ENCODE peak calls at places on chromosomes 6 and 20, in nine cellular contexts. One of them, this sample, is unnamed.
A peak's percentile ranks its signal among the peaks of the same experiment; 100 is the strongest.

GRCh38 chr6:136249336-136249735 is 775 bp downstream of the MTFR2 start:
- DNase-seq in effector memory CD4-positive, alpha-beta T cell: no peak
- DNase-seq in adrenal gland: no peak
- DNase-seq in mesenchymal stem cell: peak; percentile 29
- DNase-seq in hepatocyte: no peak
- DNase-seq in neural progenitor cell: peak; percentile 44
- DNase-seq in CD4-positive, alpha-beta memory T cell: no peak
- DNase-seq in GM23248: peak; percentile 33
- DNase-seq in heart left ventricle: no peak
- DNase-seq in this sample: no peak

GRCh38 chr6:145904391-145904790 is 59.8 kb downstream of the SHPRH start:
- DNase-seq in effector memory CD4-positive, alpha-beta T cell: no peak
- DNase-seq in adrenal gland: no peak
- DNase-seq in mesenchymal stem cell: no peak
- DNase-seq in hepatocyte: no peak
- DNase-seq in neural progenitor cell: no peak
- DNase-seq in CD4-positive, alpha-beta memory T cell: no peak
- DNase-seq in GM23248: no peak
- DNase-seq in heart left ventricle: no peak
- DNase-seq in this sample: no peak

GRCh38 chr6:155521719-155522118 is 66.1 kb upstream of the NOX3 start:
- DNase-seq in effector memory CD4-positive, alpha-beta T cell: no peak
- DNase-seq in adrenal gland: no peak
- DNase-seq in mesenchymal stem cell: peak; percentile 42
- DNase-seq in hepatocyte: no peak
- DNase-seq in neural progenitor cell: no peak
- DNase-seq in CD4-positive, alpha-beta memory T cell: no peak
- DNase-seq in GM23248: peak; percentile 80
- DNase-seq in heart left ventricle: no peak
- DNase-seq in this sample: no peak

GRCh38 chr20:47886454-47887041 is 101.3 kb upstream of the SULF2 start:
- DNase-seq in effector memory CD4-positive, alpha-beta T cell: no peak
- DNase-seq in adrenal gland: no peak
- DNase-seq in mesenchymal stem cell: no peak
- DNase-seq in hepatocyte: no peak
- DNase-seq in neural progenitor cell: no peak
- DNase-seq in CD4-positive, alpha-beta memory T cell: no peak
- DNase-seq in GM23248: no peak
- DNase-seq in heart left ventricle: no peak
- DNase-seq in this sample: no peak

GRCh38 chr6:96823743-96824142 is 13.5 kb downstream of the GPR63 start:
- DNase-seq in effector memory CD4-positive, alpha-beta T cell: no peak
- DNase-seq in adrenal gland: no peak
- DNase-seq in mesenchymal stem cell: no peak
- DNase-seq in hepatocyte: no peak
- DNase-seq in neural progenitor cell: no peak
- DNase-seq in CD4-positive, alpha-beta memory T cell: no peak
- DNase-seq in GM23248: no peak
- DNase-seq in heart left ventricle: no peak
- DNase-seq in this sample: no peak

GRCh38 chr6:84967389-84967788 is 203.0 kb upstream of the TBX18 start:
- DNase-seq in effector memory CD4-positive, alpha-beta T cell: no peak
- DNase-seq in adrenal gland: peak; percentile 17
- DNase-seq in mesenchymal stem cell: peak; percentile 19
- DNase-seq in hepatocyte: peak; percentile 55
- DNase-seq in neural progenitor cell: peak; percentile 81
- DNase-seq in CD4-positive, alpha-beta memory T cell: no peak
- DNase-seq in GM23248: peak; percentile 70
- DNase-seq in heart left ventricle: no peak
- DNase-seq in this sample: no peak

GRCh38 chr6:124676033-124676432 is 286.2 kb upstream of the RNF217 start:
- DNase-seq in effector memory CD4-positive, alpha-beta T cell: no peak
- DNase-seq in adrenal gland: no peak
- DNase-seq in mesenchymal stem cell: peak; percentile 66
- DNase-seq in hepatocyte: no peak
- DNase-seq in neural progenitor cell: no peak
- DNase-seq in CD4-positive, alpha-beta memory T cell: no peak
- DNase-seq in GM23248: peak; percentile 37
- DNase-seq in heart left ventricle: no peak
- DNase-seq in this sample: no peak

GRCh38 chr6:151765444-151765886 is 42.0 kb upstream of the ESR1 start:
- DNase-seq in effector memory CD4-positive, alpha-beta T cell: peak; percentile 2
- DNase-seq in adrenal gland: peak; percentile 69
- DNase-seq in mesenchymal stem cell: peak; percentile 71
- DNase-seq in hepatocyte: peak; percentile 77
- DNase-seq in neural progenitor cell: peak; percentile 66
- DNase-seq in CD4-positive, alpha-beta memory T cell: peak; percentile 39
- DNase-seq in GM23248: peak; percentile 90
- DNase-seq in heart left ventricle: peak; percentile 27
- DNase-seq in this sample: no peak

GRCh38 chr6:35703554-35703953 is 14.8 kb upstream of the FKBP5 start:
- DNase-seq in effector memory CD4-positive, alpha-beta T cell: no peak
- DNase-seq in adrenal gland: no peak
- DNase-seq in mesenchymal stem cell: no peak
- DNase-seq in hepatocyte: no peak
- DNase-seq in neural progenitor cell: no peak
- DNase-seq in CD4-positive, alpha-beta memory T cell: no peak
- DNase-seq in GM23248: no peak
- DNase-seq in heart left ventricle: no peak
- DNase-seq in this sample: no peak

GRCh38 chr20:36975085-36975829 is 23.7 kb upstream of the SAMHD1 start:
- DNase-seq in effector memory CD4-positive, alpha-beta T cell: peak; percentile 58
- DNase-seq in adrenal gland: no peak
- DNase-seq in mesenchymal stem cell: no peak
- DNase-seq in hepatocyte: no peak
- DNase-seq in neural progenitor cell: no peak
- DNase-seq in CD4-positive, alpha-beta memory T cell: peak; percentile 87
- DNase-seq in GM23248: no peak
- DNase-seq in heart left ventricle: no peak
- DNase-seq in this sample: no peak

GRCh38 chr6:132060591-132060990 is 109.4 kb upstream of the CCN2 start:
- DNase-seq in effector memory CD4-positive, alpha-beta T cell: no peak
- DNase-seq in adrenal gland: no peak
- DNase-seq in mesenchymal stem cell: peak; percentile 72
- DNase-seq in hepatocyte: peak; percentile 63
- DNase-seq in neural progenitor cell: no peak
- DNase-seq in CD4-positive, alpha-beta memory T cell: no peak
- DNase-seq in GM23248: peak; percentile 87
- DNase-seq in heart left ventricle: no peak
- DNase-seq in this sample: no peak

GRCh38 chr6:125117818-125118217 is 35.8 kb upstream of the TPD52L1 start:
- DNase-seq in effector memory CD4-positive, alpha-beta T cell: no peak
- DNase-seq in adrenal gland: no peak
- DNase-seq in mesenchymal stem cell: no peak
- DNase-seq in hepatocyte: no peak
- DNase-seq in neural progenitor cell: no peak
- DNase-seq in CD4-positive, alpha-beta memory T cell: no peak
- DNase-seq in GM23248: peak; percentile 42
- DNase-seq in heart left ventricle: no peak
- DNase-seq in this sample: no peak

GRCh38 chr6:16251706-16252105 is 13.3 kb downstream of the GMPR start:
- DNase-seq in effector memory CD4-positive, alpha-beta T cell: no peak
- DNase-seq in adrenal gland: no peak
- DNase-seq in mesenchymal stem cell: no peak
- DNase-seq in hepatocyte: no peak
- DNase-seq in neural progenitor cell: no peak
- DNase-seq in CD4-positive, alpha-beta memory T cell: no peak
- DNase-seq in GM23248: no peak
- DNase-seq in heart left ventricle: no peak
- DNase-seq in this sample: no peak

GRCh38 chr6:160027076-160027475 is 58.2 kb downstream of the IGF2R start:
- DNase-seq in effector memory CD4-positive, alpha-beta T cell: no peak
- DNase-seq in adrenal gland: no peak
- DNase-seq in mesenchymal stem cell: no peak
- DNase-seq in hepatocyte: no peak
- DNase-seq in neural progenitor cell: no peak
- DNase-seq in CD4-positive, alpha-beta memory T cell: no peak
- DNase-seq in GM23248: no peak
- DNase-seq in heart left ventricle: no peak
- DNase-seq in this sample: no peak

GRCh38 chr20:60037120-60037499 is 78.9 kb downstream of the CDH26 start:
- DNase-seq in effector memory CD4-positive, alpha-beta T cell: no peak
- DNase-seq in adrenal gland: no peak
- DNase-seq in mesenchymal stem cell: peak; percentile 13
- DNase-seq in hepatocyte: no peak
- DNase-seq in neural progenitor cell: no peak
- DNase-seq in CD4-positive, alpha-beta memory T cell: no peak
- DNase-seq in GM23248: peak; percentile 67
- DNase-seq in heart left ventricle: no peak
- DNase-seq in this sample: no peak

GRCh38 chr20:50916257-50916656 is 15.0 kb downstream of the ADNP start:
- DNase-seq in effector memory CD4-positive, alpha-beta T cell: no peak
- DNase-seq in adrenal gland: no peak
- DNase-seq in mesenchymal stem cell: peak; percentile 88
- DNase-seq in hepatocyte: peak; percentile 88
- DNase-seq in neural progenitor cell: no peak
- DNase-seq in CD4-positive, alpha-beta memory T cell: no peak
- DNase-seq in GM23248: peak; percentile 59
- DNase-seq in heart left ventricle: no peak
- DNase-seq in this sample: no peak

GRCh38 chr6:133854167-133854632 is 34.7 kb upstream of the TCF21 start:
- DNase-seq in effector memory CD4-positive, alpha-beta T cell: no peak
- DNase-seq in adrenal gland: no peak
- DNase-seq in mesenchymal stem cell: no peak
- DNase-seq in hepatocyte: no peak
- DNase-seq in neural progenitor cell: peak; percentile 49
- DNase-seq in CD4-positive, alpha-beta memory T cell: no peak
- DNase-seq in GM23248: no peak
- DNase-seq in heart left ventricle: no peak
- DNase-seq in this sample: no peak

GRCh38 chr6:5175195-5175594 is 85.6 kb downstream of the LYRM4 start:
- DNase-seq in effector memory CD4-positive, alpha-beta T cell: no peak
- DNase-seq in adrenal gland: no peak
- DNase-seq in mesenchymal stem cell: no peak
- DNase-seq in hepatocyte: no peak
- DNase-seq in neural progenitor cell: peak; percentile 71
- DNase-seq in CD4-positive, alpha-beta memory T cell: no peak
- DNase-seq in GM23248: peak; percentile 24
- DNase-seq in heart left ventricle: no peak
- DNase-seq in this sample: no peak

GRCh38 chr6:116220172-116220571 is 33.7 kb downstream of the TSPYL4 start:
- DNase-seq in effector memory CD4-positive, alpha-beta T cell: no peak
- DNase-seq in adrenal gland: no peak
- DNase-seq in mesenchymal stem cell: peak; percentile 54
- DNase-seq in hepatocyte: no peak
- DNase-seq in neural progenitor cell: no peak
- DNase-seq in CD4-positive, alpha-beta memory T cell: no peak
- DNase-seq in GM23248: peak; percentile 16
- DNase-seq in heart left ventricle: peak; percentile 64
- DNase-seq in this sample: no peak

GRCh38 chr6:31948753-31949413 is 3.0 kb downstream of the CFB start:
- DNase-seq in effector memory CD4-positive, alpha-beta T cell: no peak
- DNase-seq in adrenal gland: no peak
- DNase-seq in mesenchymal stem cell: no peak
- DNase-seq in hepatocyte: no peak
- DNase-seq in neural progenitor cell: no peak
- DNase-seq in CD4-positive, alpha-beta memory T cell: no peak
- DNase-seq in GM23248: peak; percentile 71
- DNase-seq in heart left ventricle: no peak
- DNase-seq in this sample: peak; percentile 51

GRCh38 chr6:90140683-90141082 is 156.0 kb downstream of the BACH2 start:
- DNase-seq in effector memory CD4-positive, alpha-beta T cell: no peak
- DNase-seq in adrenal gland: no peak
- DNase-seq in mesenchymal stem cell: no peak
- DNase-seq in hepatocyte: no peak
- DNase-seq in neural progenitor cell: no peak
- DNase-seq in CD4-positive, alpha-beta memory T cell: no peak
- DNase-seq in GM23248: no peak
- DNase-seq in heart left ventricle: no peak
- DNase-seq in this sample: no peak

GRCh38 chr20:58692579-58693225 is at the start of gene NPEPL1:
- DNase-seq in effector memory CD4-positive, alpha-beta T cell: peak; percentile 57
- DNase-seq in adrenal gland: peak; percentile 80
- DNase-seq in mesenchymal stem cell: peak; percentile 68
- DNase-seq in hepatocyte: peak; percentile 91
- DNase-seq in neural progenitor cell: peak; percentile 90
- DNase-seq in CD4-positive, alpha-beta memory T cell: peak; percentile 65
- DNase-seq in GM23248: peak; percentile 94
- DNase-seq in heart left ventricle: peak; percentile 80
- DNase-seq in this sample: peak; percentile 95

GRCh38 chr20:32036716-32037355 is 15.2 kb upstream of the HCK start:
- DNase-seq in effector memory CD4-positive, alpha-beta T cell: no peak
- DNase-seq in adrenal gland: no peak
- DNase-seq in mesenchymal stem cell: peak; percentile 16
- DNase-seq in hepatocyte: no peak
- DNase-seq in neural progenitor cell: no peak
- DNase-seq in CD4-positive, alpha-beta memory T cell: no peak
- DNase-seq in GM23248: peak; percentile 58
- DNase-seq in heart left ventricle: no peak
- DNase-seq in this sample: no peak

GRCh38 chr6:33621396-33622388 is 570 bp downstream of the ITPR3 start:
- DNase-seq in effector memory CD4-positive, alpha-beta T cell: peak; percentile 25
- DNase-seq in adrenal gland: no peak
- DNase-seq in mesenchymal stem cell: peak; percentile 28
- DNase-seq in hepatocyte: peak; percentile 60
- DNase-seq in neural progenitor cell: peak; percentile 61
- DNase-seq in CD4-positive, alpha-beta memory T cell: peak; percentile 33
- DNase-seq in GM23248: peak; percentile 56
- DNase-seq in heart left ventricle: peak; percentile 56
- DNase-seq in this sample: peak; percentile 86
- H3K27ac ChIP-seq in effector memory CD4-positive, alpha-beta T cell: peak overlapping the region; percentile 90
- H3K27ac ChIP-seq in adrenal gland: peak overlapping the region; percentile 84
- H3K27ac ChIP-seq in mesenchymal stem cell: no peak overlapping the region
- H3K27ac ChIP-seq in hepatocyte: peak overlapping the region; percentile 95
- H3K27ac ChIP-seq in neural progenitor cell: no peak overlapping the region
- H3K27ac ChIP-seq in CD4-positive, alpha-beta memory T cell: peak overlapping the region; percentile 92
- H3K27ac ChIP-seq in GM23248: peak overlapping the region; percentile 36
- H3K27ac ChIP-seq in heart left ventricle: peak overlapping the region; percentile 90
- H3K27ac ChIP-seq in this sample: peak overlapping the region; percentile 93

GRCh38 chr6:7087491-7087979 is 20.2 kb upstream of the RREB1 start:
- DNase-seq in effector memory CD4-positive, alpha-beta T cell: no peak
- DNase-seq in adrenal gland: no peak
- DNase-seq in mesenchymal stem cell: no peak
- DNase-seq in hepatocyte: peak; percentile 75
- DNase-seq in neural progenitor cell: no peak
- DNase-seq in CD4-positive, alpha-beta memory T cell: no peak
- DNase-seq in GM23248: no peak
- DNase-seq in heart left ventricle: no peak
- DNase-seq in this sample: no peak
- H3K4me3 ChIP-seq in effector memory CD4-positive, alpha-beta T cell: peak overlapping the region; percentile 41
- H3K4me3 ChIP-seq in adrenal gland: no peak overlapping the region
- H3K4me3 ChIP-seq in mesenchymal stem cell: peak overlapping the region; percentile 74
- H3K4me3 ChIP-seq in hepatocyte: no peak overlapping the region
- H3K4me3 ChIP-seq in neural progenitor cell: no peak overlapping the region
- H3K4me3 ChIP-seq in CD4-positive, alpha-beta memory T cell: peak overlapping the region; percentile 44
- H3K4me3 ChIP-seq in GM23248: peak overlapping the region; percentile 77
- H3K4me3 ChIP-seq in heart left ventricle: peak overlapping the region; percentile 43
- H3K4me3 ChIP-seq in this sample: peak overlapping the region; percentile 32

GRCh38 chr6:128513878-128514277 is 6.5 kb downstream of the PTPRK start:
- DNase-seq in effector memory CD4-positive, alpha-beta T cell: no peak
- DNase-seq in adrenal gland: no peak
- DNase-seq in mesenchymal stem cell: no peak
- DNase-seq in hepatocyte: no peak
- DNase-seq in neural progenitor cell: no peak
- DNase-seq in CD4-positive, alpha-beta memory T cell: no peak
- DNase-seq in GM23248: no peak
- DNase-seq in heart left ventricle: no peak
- DNase-seq in this sample: no peak
- H3K27ac ChIP-seq in effector memory CD4-positive, alpha-beta T cell: no peak overlapping the region
- H3K27ac ChIP-seq in adrenal gland: no peak overlapping the region
- H3K27ac ChIP-seq in mesenchymal stem cell: no peak overlapping the region
- H3K27ac ChIP-seq in hepatocyte: no peak overlapping the region
- H3K27ac ChIP-seq in neural progenitor cell: no peak overlapping the region
- H3K27ac ChIP-seq in CD4-positive, alpha-beta memory T cell: no peak overlapping the region
- H3K27ac ChIP-seq in GM23248: no peak overlapping the region
- H3K27ac ChIP-seq in heart left ventricle: no peak overlapping the region
- H3K27ac ChIP-seq in this sample: no peak overlapping the region

GRCh38 chr6:143397229-143398222 is 53.0 kb downstream of the ADAT2 start:
- DNase-seq in effector memory CD4-positive, alpha-beta T cell: peak; percentile 6
- DNase-seq in adrenal gland: no peak
- DNase-seq in mesenchymal stem cell: peak; percentile 40
- DNase-seq in hepatocyte: peak; percentile 83
- DNase-seq in neural progenitor cell: peak; percentile 20
- DNase-seq in CD4-positive, alpha-beta memory T cell: peak; percentile 46
- DNase-seq in GM23248: peak; percentile 80
- DNase-seq in heart left ventricle: peak; percentile 31
- DNase-seq in this sample: no peak
- H3K4me3 ChIP-seq in effector memory CD4-positive, alpha-beta T cell: no peak overlapping the region
- H3K4me3 ChIP-seq in adrenal gland: no peak overlapping the region
- H3K4me3 ChIP-seq in mesenchymal stem cell: no peak overlapping the region
- H3K4me3 ChIP-seq in hepatocyte: no peak overlapping the region
- H3K4me3 ChIP-seq in neural progenitor cell: no peak overlapping the region
- H3K4me3 ChIP-seq in CD4-positive, alpha-beta memory T cell: no peak overlapping the region
- H3K4me3 ChIP-seq in GM23248: peak overlapping the region; percentile 22
- H3K4me3 ChIP-seq in heart left ventricle: no peak overlapping the region
- H3K4me3 ChIP-seq in this sample: no peak overlapping the region